ENCODE peak calls at places on chromosome 9, in ten cellular contexts. Z is A549, M is epithelial cell of proximal tubule, A is psoas muscle, N is brain microvascular endothelial cell, R is heart left ventricle, P is NB4, S is ovary, K is cardiac fibroblast, G is neural progenitor cell. C is an unnamed sample.
A peak's percentile ranks its signal among the peaks of the same experiment; 100 is the strongest.

GRCh38 chr9:131468031-131468430 is 34.7 kb upstream of the POMT1 start:
- DNase-seq in R (no peak), P (no peak), N (no peak), S (no peak), A (no peak), K (no peak), G (no peak), M (no peak), Z (no peak), C (no peak)

GRCh38 chr9:976258-976804 is at the start of gene DMRT3:
- DNase-seq in Z (no peak), M (no peak), G (peak; percentile 85), P (peak; percentile 36), S (no peak), N (no peak), K (no peak), R (no peak), A (no peak), C (no peak)

GRCh38 chr9:108861997-108862396 is at the start of gene ACTL7A:
- DNase-seq in Z (no peak), N (no peak), M (no peak), A (no peak), P (no peak), S (no peak), R (no peak), G (no peak), K (no peak), C (no peak)

GRCh38 chr9:16333697-16334096 is 536.8 kb downstream of the BNC2 start:
- DNase-seq in P (no peak), A (no peak), M (no peak), G (no peak), R (no peak), Z (no peak), K (no peak), S (no peak), N (no peak), C (no peak)

GRCh38 chr9:96688745-96689464 is 33.8 kb upstream of the PRXL2C start:
- DNase-seq in R (no peak), M (no peak), S (no peak), K (no peak), Z (no peak), P (no peak), A (no peak), N (no peak), G (no peak), C (no peak)

GRCh38 chr9:128892223-128892892 is 10.4 kb downstream of the LRRC8A start:
- DNase-seq in P (peak; percentile 86), N (peak; percentile 72), K (peak; percentile 90), M (no peak), A (peak; percentile 87), G (no peak), S (peak; percentile 93), R (peak; percentile 87), Z (peak; percentile 70), C (peak; percentile 86)

GRCh38 chr9:127204771-127205470 is 59.7 kb upstream of the GARNL3 start:
- DNase-seq in S (no peak), N (peak; percentile 47), K (peak; percentile 44), A (peak; percentile 68), G (no peak), R (no peak), P (peak; percentile 78), M (no peak), Z (peak; percentile 39), C (no peak)

GRCh38 chr9:136297016-136297691 is 6.7 kb downstream of the CCDC187 start:
- DNase-seq in G (no peak), N (no peak), R (no peak), S (no peak), Z (no peak), M (no peak), P (no peak), A (peak; percentile 10), K (no peak), C (no peak)

GRCh38 chr9:88658311-88658822 is 123.4 kb downstream of the NXNL2 start:
- DNase-seq in K (peak; percentile 75), S (peak; percentile 24), R (peak; percentile 26), P (no peak), Z (peak; percentile 75), N (peak; percentile 48), A (peak; percentile 50), G (no peak), M (peak; percentile 66), C (no peak)

GRCh38 chr9:133160742-133161541 is 2.8 kb downstream of the GBGT1 start:
- DNase-seq in K (peak; percentile 85), Z (peak; percentile 83), R (no peak), M (peak; percentile 72), A (peak; percentile 70), G (peak; percentile 45), S (no peak), P (peak; percentile 81), N (peak; percentile 60), C (no peak)

GRCh38 chr9:133163559-133164208 is at the start of gene GBGT1:
- DNase-seq in K (peak; percentile 35), P (peak; percentile 92), G (peak; percentile 82), Z (no peak), A (peak; percentile 75), S (peak; percentile 76), R (peak; percentile 82), M (no peak), N (no peak), C (no peak)

GRCh38 chr9:133161542-133161950 is 2.2 kb downstream of the GBGT1 start:
- DNase-seq in A (no peak), P (no peak), Z (no peak), S (no peak), N (no peak), M (no peak), K (no peak), G (no peak), R (no peak), C (no peak)

GRCh38 chr9:133164209-133164590 is 486 bp upstream of the GBGT1 start:
- DNase-seq in M (no peak), G (no peak), Z (no peak), N (no peak), R (no peak), S (no peak), P (no peak), A (no peak), K (no peak), C (no peak)

GRCh38 chr9:133162802-133163558 is 734 bp downstream of the GBGT1 start:
- DNase-seq in R (no peak), N (no peak), S (no peak), G (peak; percentile 28), P (no peak), M (no peak), Z (no peak), A (no peak), K (no peak), C (no peak)
- H3K4me3 ChIP-seq in R (peak overlapping the region; percentile 84), N (peak overlapping the region; percentile 59), S (peak overlapping the region; percentile 70), G (peak overlapping the region; percentile 67), P (peak overlapping the region; percentile 75), M (peak overlapping the region; percentile 78), Z (peak overlapping the region; percentile 44), A (peak overlapping the region; percentile 71), K (peak overlapping the region; percentile 60), C (peak overlapping the region; percentile 59)

DNA sequence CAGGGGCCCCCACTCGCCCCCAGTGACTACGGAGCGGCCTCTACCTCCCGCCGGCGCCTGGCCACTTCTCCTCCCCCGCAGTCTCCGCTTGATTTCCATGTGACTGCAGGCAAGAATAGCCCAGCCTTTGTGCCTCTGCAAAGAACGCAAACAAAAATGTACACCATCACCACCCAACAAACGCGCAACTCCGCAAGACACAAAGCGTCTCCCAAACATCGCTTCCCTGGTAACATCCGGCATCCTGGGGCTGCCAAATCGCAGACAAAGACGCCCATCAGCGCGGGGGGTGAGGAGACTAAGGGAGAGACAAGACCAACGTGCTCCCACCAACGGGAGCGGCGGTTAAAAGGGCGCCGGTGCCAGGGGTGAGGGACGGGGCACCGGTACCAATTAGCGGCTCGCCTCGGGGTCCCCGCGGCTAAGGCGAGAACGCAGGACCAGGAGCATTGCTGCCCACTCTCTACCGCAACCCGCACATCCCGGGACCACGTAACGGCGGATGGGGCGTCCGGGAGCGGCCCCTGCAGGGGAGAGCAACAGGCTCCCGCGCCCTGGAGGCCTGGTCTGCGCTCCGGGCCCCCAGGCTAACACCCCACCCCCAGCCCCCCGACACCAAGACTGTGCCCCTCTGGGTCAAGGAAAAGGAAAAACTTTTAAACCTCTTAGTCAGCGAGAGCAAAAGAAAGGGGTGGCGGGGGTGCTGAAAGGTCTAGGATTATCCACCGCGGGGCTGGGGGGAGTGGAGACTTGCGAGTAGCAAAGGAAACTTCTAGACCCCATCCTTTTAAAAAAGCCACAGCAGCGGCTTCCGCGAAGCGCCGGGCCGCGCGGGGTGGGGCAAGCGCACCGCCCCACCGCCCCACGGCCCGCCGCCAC is 885 bp downstream of the MPDZ start:
- DNase-seq in M (no peak), P (no peak), R (peak; percentile 77), Z (peak; percentile 71), N (peak; percentile 87), S (peak; percentile 73), A (peak; percentile 61), G (peak; percentile 74), K (peak; percentile 77), C (no peak)
- TF ChIP-seq CTCF in M (peak; percentile 11), P (no peak), R (peak; percentile 23), Z (no peak), N (peak; percentile 41), S (no peak), A (peak; percentile 15), G (no peak), K (peak; percentile 24), C (peak; percentile 25)

GRCh38 chr9:92140754-92141143 is 25.5 kb upstream of the SPTLC1 start:
- DNase-seq in N (no peak), G (no peak), R (no peak), P (no peak), Z (no peak), K (no peak), A (no peak), S (no peak), M (no peak), C (no peak)

GRCh38 chr9:92140074-92140753 is 25.0 kb upstream of the SPTLC1 start:
- DNase-seq in R (peak; percentile 72), K (peak; percentile 80), A (peak; percentile 73), N (peak; percentile 66), M (no peak), S (peak; percentile 83), Z (peak; percentile 72), P (peak; percentile 78), G (peak; percentile 89), C (no peak)

GRCh38 chr9:92138157-92138959 is 23.1 kb upstream of the SPTLC1 start:
- DNase-seq in N (peak; percentile 43), M (no peak), R (peak; percentile 66), G (peak; percentile 91), K (peak; percentile 69), P (peak; percentile 73), Z (peak; percentile 51), S (peak; percentile 82), A (peak; percentile 74), C (no peak)

GRCh38 chr9:92142329-92142728 is 27.1 kb upstream of the SPTLC1 start:
- DNase-seq in P (no peak), K (no peak), M (no peak), S (no peak), A (no peak), G (no peak), Z (no peak), R (no peak), N (no peak), C (no peak)

GRCh38 chr9:92141144-92142129 is 26.2 kb upstream of the SPTLC1 start:
- DNase-seq in A (peak; percentile 48), S (peak; percentile 58), M (no peak), G (peak; percentile 76), N (no peak), P (no peak), Z (no peak), R (no peak), K (peak; percentile 45), C (no peak)
- H3K4me3 ChIP-seq in A (peak overlapping the region; percentile 52), S (peak overlapping the region; percentile 44), M (peak overlapping the region; percentile 83), G (peak overlapping the region; percentile 43), N (peak overlapping the region; percentile 65), P (no peak overlapping the region), Z (peak overlapping the region; percentile 30), R (peak overlapping the region; percentile 43), K (peak overlapping the region; percentile 40), C (peak overlapping the region; percentile 36)

GRCh38 chr9:71985070-71985956 is 73.9 kb downstream of the C9orf85 start:
- DNase-seq in G (peak; percentile 7), M (no peak), P (no peak), A (no peak), Z (peak; percentile 9), S (no peak), N (no peak), K (no peak), R (no peak), C (no peak)
- TF ChIP-seq CTCF in G (peak; percentile 24), M (peak; percentile 61), P (no peak), A (no peak), Z (no peak), S (no peak), N (no peak), K (no peak), R (no peak), C (peak; percentile 22)